ENCODE peak calls at places on chromosome 14, in seven cellular contexts. M is AG04450; L is tibial nerve; U is pancreas; F is CD8-positive, alpha-beta T cell; X is AG08395; W is neural crest cell. B is an unnamed sample.

GRCh38 chr14:36538051-36538450 is 18.0 kb upstream of the NKX2-1 start:
- DNase-seq in W (no peak), U (no peak), X (no peak), L (no peak), F (no peak), M (no peak), B (no peak)

GRCh38 chr14:99573436-99574098 is 30.4 kb downstream of the CCDC85C start:
- DNase-seq in M (no peak), F (no peak), U (peak; percentile 71), X (no peak), W (no peak), L (no peak), B (no peak)

GRCh38 chr14:60722163-60722835 is 1.9 kb downstream of the SIX4 start:
- DNase-seq in M (no peak), F (peak; percentile 51), L (no peak), W (peak; percentile 43), U (peak; percentile 79), X (peak; percentile 44), B (peak; percentile 1)

GRCh38 chr14:106850913-106851825 is 1324.8 kb downstream of the TMEM121 start:
- DNase-seq in W (no peak), L (no peak), F (no peak), M (no peak), U (no peak), X (no peak), B (no peak)

GRCh38 chr14:34362625-34363251 is 99.3 kb downstream of the SPTSSA start:
- DNase-seq in X (no peak), U (no peak), F (no peak), M (no peak), W (no peak), L (no peak), B (no peak)

GRCh38 chr14:101626331-101626730 is 65.0 kb downstream of the DIO3 start:
- DNase-seq in M (no peak), U (no peak), L (no peak), F (no peak), W (no peak), X (no peak), B (no peak)

GRCh38 chr14:104560586-104560945 is 19.0 kb upstream of the C14orf180 start:
- DNase-seq in L (no peak), X (no peak), F (no peak), W (no peak), M (no peak), U (peak; percentile 44), B (no peak)

GRCh38 chr14:103867523-103867953 is 20.2 kb upstream of the PPP1R13B start:
- DNase-seq in U (peak; percentile 93), X (no peak), F (no peak), W (no peak), L (no peak), M (no peak), B (no peak)

GRCh38 chr14:29089849-29090248 is 323.3 kb downstream of the FOXG1 start:
- DNase-seq in F (no peak), M (no peak), W (no peak), L (no peak), X (no peak), U (no peak), B (no peak)

GRCh38 chr14:63045234-63045611 is at the start of gene KCNH5:
- DNase-seq in U (peak; percentile 68), W (no peak), X (peak; percentile 65), M (no peak), F (no peak), L (no peak), B (no peak)

GRCh38 chr14:69299286-69300035 is 39.5 kb downstream of the GALNT16 start:
- DNase-seq in W (no peak), M (no peak), X (no peak), F (peak; percentile 42), L (no peak), U (no peak), B (no peak)

GRCh38 chr14:36823651-36824050 is 162.0 kb downstream of the PAX9 start:
- DNase-seq in F (no peak), W (no peak), L (no peak), M (no peak), X (no peak), U (no peak), B (no peak)

GRCh38 chr14:103576371-103577024 is 13.7 kb downstream of the COA8 start:
- DNase-seq in X (peak; percentile 96), L (peak; percentile 77), M (no peak), U (peak; percentile 86), W (peak; percentile 58), F (no peak), B (no peak)

GRCh38 chr14:54828031-54828430 is 74.6 kb downstream of the GCH1 start:
- DNase-seq in X (no peak), U (no peak), W (no peak), L (no peak), F (no peak), M (no peak), B (no peak)

GRCh38 chr14:71891970-71892369 is 40.3 kb upstream of the RGS6 start:
- DNase-seq in W (no peak), X (no peak), F (no peak), U (no peak), L (no peak), M (no peak), B (no peak)

GRCh38 chr14:86038401-86038985 is 508.5 kb downstream of the FLRT2 start:
- DNase-seq in U (no peak), X (peak; percentile 61), L (no peak), F (peak; percentile 57), W (peak; percentile 40), M (peak; percentile 29), B (no peak)

GRCh38 chr14:68792830-68793733 is at the start of gene ZFP36L1:
- DNase-seq in W (peak; percentile 92), M (peak; percentile 92), L (peak; percentile 90), F (peak; percentile 93), U (peak; percentile 95), X (peak; percentile 92), B (peak; percentile 92)

B was measured in T-helper 9 cell.